ENCODE peak calls at places on chromosomes 5 and 9, in six cellular contexts. P is tibial nerve, M is HEK293T, I is T47D, D is glutamatergic neuron, E is DMS53. C is an unnamed sample.

GRCh38 chr5:150789943-150790611 is 11.5 kb downstream of the SMIM3 start:
- DNase-seq in D (no peak), M (no peak), P (peak; percentile 21), E (no peak), I (no peak), C (peak; percentile 97)

GRCh38 chr9:112629890-112630485 is 87.9 kb downstream of the INIP start:
- DNase-seq in M (no peak), E (no peak), I (no peak), D (no peak), P (no peak), C (no peak)

GRCh38 chr5:150073677-150074076 is 12.7 kb downstream of the CSF1R start:
- DNase-seq in E (no peak), P (no peak), M (no peak), I (no peak), D (no peak), C (no peak)

GRCh38 chr5:4613440-4613839 is 526.7 kb upstream of the ADAMTS16 start:
- DNase-seq in M (no peak), D (no peak), E (no peak), I (no peak), P (no peak), C (no peak)

GRCh38 chr5:113330533-113331200 is 104.1 kb downstream of the TSSK1B start:
- DNase-seq in M (peak; percentile 57), D (no peak), P (no peak), E (peak; percentile 63), I (no peak), C (peak; percentile 63)

GRCh38 chr5:76808142-76808691 is 10.6 kb upstream of the F2RL1 start:
- DNase-seq in P (no peak), M (no peak), E (no peak), D (peak; percentile 33), I (no peak), C (no peak)

GRCh38 chr9:71638627-71639026 is 129.7 kb downstream of the CEMIP2 start:
- DNase-seq in I (no peak), E (no peak), P (peak; percentile 49), M (no peak), D (no peak), C (no peak)

GRCh38 chr5:41418220-41419031 is 92.0 kb downstream of the PLCXD3 start:
- DNase-seq in M (no peak), P (no peak), D (no peak), I (no peak), E (no peak), C (peak; percentile 47)

GRCh38 chr5:56564451-56565223 is 250.7 kb upstream of the MAP3K1 start:
- DNase-seq in M (no peak), P (no peak), I (no peak), D (no peak), E (no peak), C (no peak)

GRCh38 chr5:18314192-18314778 is 680.0 kb downstream of the TAF11L14 start:
- DNase-seq in E (peak; percentile 61), M (no peak), D (no peak), I (peak; percentile 21), P (peak; percentile 9), C (peak; percentile 37)

GRCh38 chr5:77454123-77454522 is 38.0 kb downstream of the WDR41 start:
- DNase-seq in I (no peak), E (no peak), P (no peak), D (no peak), M (no peak), C (no peak)

GRCh38 chr9:13707635-13708410 is 428.3 kb upstream of the MPDZ start:
- DNase-seq in I (no peak), D (no peak), P (no peak), E (peak; percentile 0), M (no peak), C (no peak)

GRCh38 chr9:83560169-83560826 is 22.1 kb upstream of the FRMD3 start:
- DNase-seq in M (no peak), D (no peak), I (no peak), E (no peak), P (no peak), C (peak; percentile 20)

GRCh38 chr5:155008669-155009068 is 4.9 kb upstream of the KIF4B start:
- DNase-seq in D (no peak), P (no peak), I (no peak), M (no peak), E (no peak), C (no peak)

GRCh38 chr5:103918668-103919367 is 356.2 kb upstream of the NUDT12 start:
- DNase-seq in D (no peak), E (no peak), M (no peak), I (no peak), P (no peak), C (no peak)

GRCh38 chr5:133471699-133472098 is 140.6 kb downstream of the FSTL4 start:
- DNase-seq in E (no peak), D (no peak), M (no peak), P (no peak), I (no peak), C (no peak)

GRCh38 chr5:178250263-178250662 is 17.7 kb upstream of the PHYKPL start:
- DNase-seq in M (no peak), D (no peak), I (no peak), P (no peak), E (no peak), C (no peak)

C was measured in cardiac muscle cell.